ENCODE peak calls at places on chromosomes 7 and 10, in six cellular contexts. U is HTR-8/SVneo; P is NT2/D1; I is HS-5; T is effector CD8-positive, alpha-beta T cell; Y is activated CD4-positive, alpha-beta memory T cell treated with anti-CD3 and anti-CD28 coated beads, Interleukin-2, amount 10 ng/mL, durations not matched to agents 7 days and 5 days. C is an unnamed sample.

GRCh38 chr10:72164617-72165016 is 51.2 kb upstream of the ANAPC16 start:
- DNase-seq in Y (no peak), I (no peak), U (no peak), T (no peak), P (no peak), C (no peak)

GRCh38 chr10:129971381-129972144 is 7.5 kb upstream of the EBF3 start:
- DNase-seq in P (no peak), T (no peak), Y (peak), U (peak), I (no peak), C (peak)

GRCh38 chr10:118569241-118569881 is 26.1 kb downstream of the PRLHR start:
- DNase-seq in T (no peak), U (no peak), Y (no peak), I (no peak), P (no peak), C (no peak)

GRCh38 chr7:39950473-39951155 is 558 bp downstream of the CDK13 start:
- DNase-seq in T (peak), Y (peak), P (peak), I (no peak), U (no peak), C (peak)

GRCh38 chr10:107733731-107734130 is 569.2 kb upstream of the SORCS1 start:
- DNase-seq in I (peak), T (no peak), P (no peak), U (no peak), Y (no peak), C (no peak)

GRCh38 chr10:5411941-5412276 is 448 bp upstream of the NET1 start:
- DNase-seq in P (no peak), Y (no peak), I (no peak), T (no peak), U (no peak), C (no peak)

GRCh38 chr10:77899080-77899477 is 27.5 kb downstream of the DLG5 start:
- DNase-seq in T (no peak), U (peak), P (no peak), I (peak), Y (no peak), C (no peak)

GRCh38 chr10:36773652-36774051 is 351.7 kb upstream of the ANKRD30A start:
- DNase-seq in Y (no peak), T (no peak), I (no peak), U (no peak), P (no peak), C (no peak)

GRCh38 chr10:96706331-96706853 is 13.9 kb downstream of the PIK3AP1 start:
- DNase-seq in Y (no peak), T (no peak), P (no peak), I (no peak), U (no peak), C (no peak)

GRCh38 chr7:134520130-134520529 is 7.2 kb upstream of the AKR1B10 start:
- DNase-seq in U (no peak), P (no peak), T (no peak), I (no peak), Y (no peak), C (no peak)

C was measured in Ammon's horn.